ENCODE peak calls at places on chromosomes 7 and 10, in seven cellular contexts. One of them, this sample, is unnamed.

GRCh38 chr7:142516038-142516501 is 233.2 kb upstream of the PRSS1 start:
- DNase-seq in IMR-90: peak; percentile 72
- DNase-seq in prostate gland: peak; percentile 48
- DNase-seq in CD4-positive, alpha-beta T cell: peak; percentile 22
- DNase-seq in astrocyte: peak; percentile 45
- DNase-seq in neural progenitor cell: peak; percentile 70
- DNase-seq in testis: peak; percentile 63
- DNase-seq in this sample: peak; percentile 33

GRCh38 chr10:12299222-12299973 is 49.9 kb upstream of the CAMK1D start:
- DNase-seq in IMR-90: no peak
- DNase-seq in prostate gland: peak; percentile 39
- DNase-seq in CD4-positive, alpha-beta T cell: no peak
- DNase-seq in astrocyte: no peak
- DNase-seq in neural progenitor cell: no peak
- DNase-seq in testis: no peak
- DNase-seq in this sample: no peak

GRCh38 chr10:72126184-72126871 is 38.0 kb upstream of the SPOCK2 start:
- DNase-seq in IMR-90: peak; percentile 75
- DNase-seq in prostate gland: no peak
- DNase-seq in CD4-positive, alpha-beta T cell: no peak
- DNase-seq in astrocyte: peak; percentile 36
- DNase-seq in neural progenitor cell: peak; percentile 40
- DNase-seq in testis: no peak
- DNase-seq in this sample: no peak

GRCh38 chr10:105579112-105579511 is 938.0 kb downstream of the SORCS3 start:
- DNase-seq in IMR-90: no peak
- DNase-seq in prostate gland: no peak
- DNase-seq in CD4-positive, alpha-beta T cell: no peak
- DNase-seq in astrocyte: no peak
- DNase-seq in neural progenitor cell: no peak
- DNase-seq in testis: no peak
- DNase-seq in this sample: no peak

GRCh38 chr10:96133135-96133534 is 3.0 kb downstream of the ZNF518A start:
- DNase-seq in IMR-90: peak; percentile 73
- DNase-seq in prostate gland: no peak
- DNase-seq in CD4-positive, alpha-beta T cell: no peak
- DNase-seq in astrocyte: peak; percentile 14
- DNase-seq in neural progenitor cell: no peak
- DNase-seq in testis: no peak
- DNase-seq in this sample: no peak

GRCh38 chr10:11014671-11015141 is 3.0 kb upstream of the CELF2 start:
- DNase-seq in IMR-90: no peak
- DNase-seq in prostate gland: no peak
- DNase-seq in CD4-positive, alpha-beta T cell: no peak
- DNase-seq in astrocyte: no peak
- DNase-seq in neural progenitor cell: peak; percentile 28
- DNase-seq in testis: no peak
- DNase-seq in this sample: no peak

GRCh38 chr10:97575101-97575668 is 2.6 kb downstream of the ANKRD2 start:
- DNase-seq in IMR-90: no peak
- DNase-seq in prostate gland: no peak
- DNase-seq in CD4-positive, alpha-beta T cell: no peak
- DNase-seq in astrocyte: no peak
- DNase-seq in neural progenitor cell: no peak
- DNase-seq in testis: no peak
- DNase-seq in this sample: no peak

GRCh38 chr10:124348801-124349200 is 69.9 kb downstream of the OAT start:
- DNase-seq in IMR-90: no peak
- DNase-seq in prostate gland: no peak
- DNase-seq in CD4-positive, alpha-beta T cell: no peak
- DNase-seq in astrocyte: no peak
- DNase-seq in neural progenitor cell: no peak
- DNase-seq in testis: no peak
- DNase-seq in this sample: no peak

GRCh38 chr7:4830176-4830575 is 31.7 kb downstream of the PAPOLB start:
- DNase-seq in IMR-90: peak; percentile 57
- DNase-seq in prostate gland: no peak
- DNase-seq in CD4-positive, alpha-beta T cell: peak; percentile 38
- DNase-seq in astrocyte: peak; percentile 34
- DNase-seq in neural progenitor cell: peak; percentile 89
- DNase-seq in testis: peak; percentile 71
- DNase-seq in this sample: peak; percentile 93

GRCh38 chr7:81143856-81144255 is 225.0 kb upstream of the SEMA3C start:
- DNase-seq in IMR-90: no peak
- DNase-seq in prostate gland: no peak
- DNase-seq in CD4-positive, alpha-beta T cell: no peak
- DNase-seq in astrocyte: no peak
- DNase-seq in neural progenitor cell: no peak
- DNase-seq in testis: no peak
- DNase-seq in this sample: no peak

GRCh38 chr7:129730159-129730558 is 118.6 kb downstream of the NRF1 start:
- DNase-seq in IMR-90: no peak
- DNase-seq in prostate gland: no peak
- DNase-seq in CD4-positive, alpha-beta T cell: no peak
- DNase-seq in astrocyte: no peak
- DNase-seq in neural progenitor cell: no peak
- DNase-seq in testis: no peak
- DNase-seq in this sample: no peak

GRCh38 chr7:97798036-97799019 is 66.4 kb downstream of the TAC1 start:
- DNase-seq in IMR-90: no peak
- DNase-seq in prostate gland: no peak
- DNase-seq in CD4-positive, alpha-beta T cell: no peak
- DNase-seq in astrocyte: no peak
- DNase-seq in neural progenitor cell: no peak
- DNase-seq in testis: no peak
- DNase-seq in this sample: no peak

GRCh38 chr10:97800474-97800873 is 28.7 kb upstream of the SFRP5 start:
- DNase-seq in IMR-90: no peak
- DNase-seq in prostate gland: no peak
- DNase-seq in CD4-positive, alpha-beta T cell: no peak
- DNase-seq in astrocyte: no peak
- DNase-seq in neural progenitor cell: no peak
- DNase-seq in testis: no peak
- DNase-seq in this sample: no peak

GRCh38 chr7:28330384-28331070 is 81.8 kb upstream of the CREB5 start:
- DNase-seq in IMR-90: peak; percentile 39
- DNase-seq in prostate gland: no peak
- DNase-seq in CD4-positive, alpha-beta T cell: no peak
- DNase-seq in astrocyte: no peak
- DNase-seq in neural progenitor cell: no peak
- DNase-seq in testis: no peak
- DNase-seq in this sample: no peak

GRCh38 chr10:17075510-17075909 is 54.1 kb downstream of the CUBN start:
- DNase-seq in IMR-90: peak; percentile 96
- DNase-seq in prostate gland: no peak
- DNase-seq in CD4-positive, alpha-beta T cell: no peak
- DNase-seq in astrocyte: peak; percentile 95
- DNase-seq in neural progenitor cell: no peak
- DNase-seq in testis: no peak
- DNase-seq in this sample: no peak

GRCh38 chr10:120426306-120426705 is 30.7 kb upstream of the PLPP4 start:
- DNase-seq in IMR-90: no peak
- DNase-seq in prostate gland: no peak
- DNase-seq in CD4-positive, alpha-beta T cell: no peak
- DNase-seq in astrocyte: peak; percentile 84
- DNase-seq in neural progenitor cell: no peak
- DNase-seq in testis: no peak
- DNase-seq in this sample: no peak

GRCh38 chr7:72015106-72015505 is 397.0 kb downstream of the CALN1 start:
- DNase-seq in IMR-90: no peak
- DNase-seq in prostate gland: no peak
- DNase-seq in CD4-positive, alpha-beta T cell: no peak
- DNase-seq in astrocyte: no peak
- DNase-seq in neural progenitor cell: no peak
- DNase-seq in testis: no peak
- DNase-seq in this sample: no peak

GRCh38 chr10:78831457-78831856 is 237.3 kb upstream of the ZMIZ1 start:
- DNase-seq in IMR-90: no peak
- DNase-seq in prostate gland: no peak
- DNase-seq in CD4-positive, alpha-beta T cell: no peak
- DNase-seq in astrocyte: no peak
- DNase-seq in neural progenitor cell: no peak
- DNase-seq in testis: no peak
- DNase-seq in this sample: peak; percentile 63

GRCh38 chr7:52620849-52621248 is 414.6 kb upstream of the POM121L12 start:
- DNase-seq in IMR-90: no peak
- DNase-seq in prostate gland: no peak
- DNase-seq in CD4-positive, alpha-beta T cell: no peak
- DNase-seq in astrocyte: no peak
- DNase-seq in neural progenitor cell: no peak
- DNase-seq in testis: no peak
- DNase-seq in this sample: no peak

GRCh38 chr10:61547297-61547696 is 94.1 kb upstream of the TMEM26 start:
- DNase-seq in IMR-90: no peak
- DNase-seq in prostate gland: no peak
- DNase-seq in CD4-positive, alpha-beta T cell: no peak
- DNase-seq in astrocyte: no peak
- DNase-seq in neural progenitor cell: no peak
- DNase-seq in testis: no peak
- DNase-seq in this sample: no peak
- H3K9me3 ChIP-seq in IMR-90: no peaks in the 10 kb centered on the region
- H3K9me3 ChIP-seq in prostate gland: no peaks in the 10 kb centered on the region
- H3K9me3 ChIP-seq in CD4-positive, alpha-beta T cell: no peaks in the 10 kb centered on the region
- H3K9me3 ChIP-seq in astrocyte: no peaks in the 10 kb centered on the region
- H3K9me3 ChIP-seq in neural progenitor cell: no peaks in the 10 kb centered on the region
- H3K9me3 ChIP-seq in testis: no peaks in the 10 kb centered on the region
- H3K9me3 ChIP-seq in this sample: no peaks in the 10 kb centered on the region

GRCh38 chr10:103557455-103557854 is 64.0 kb downstream of the NEURL1 start:
- DNase-seq in IMR-90: no peak
- DNase-seq in prostate gland: no peak
- DNase-seq in CD4-positive, alpha-beta T cell: no peak
- DNase-seq in astrocyte: no peak
- DNase-seq in neural progenitor cell: no peak
- DNase-seq in testis: no peak
- DNase-seq in this sample: no peak

GRCh38 chr10:103556383-103557007 is 63.0 kb downstream of the NEURL1 start:
- DNase-seq in IMR-90: no peak
- DNase-seq in prostate gland: no peak
- DNase-seq in CD4-positive, alpha-beta T cell: no peak
- DNase-seq in astrocyte: no peak
- DNase-seq in neural progenitor cell: no peak
- DNase-seq in testis: no peak
- DNase-seq in this sample: no peak

GRCh38 chr10:103559776-103560175 is 66.3 kb downstream of the NEURL1 start:
- DNase-seq in IMR-90: no peak
- DNase-seq in prostate gland: no peak
- DNase-seq in CD4-positive, alpha-beta T cell: no peak
- DNase-seq in astrocyte: no peak
- DNase-seq in neural progenitor cell: no peak
- DNase-seq in testis: no peak
- DNase-seq in this sample: no peak

GRCh38 chr10:103560886-103561285 is 67.4 kb downstream of the NEURL1 start:
- DNase-seq in IMR-90: no peak
- DNase-seq in prostate gland: no peak
- DNase-seq in CD4-positive, alpha-beta T cell: no peak
- DNase-seq in astrocyte: no peak
- DNase-seq in neural progenitor cell: no peak
- DNase-seq in testis: no peak
- DNase-seq in this sample: no peak

DNA sequence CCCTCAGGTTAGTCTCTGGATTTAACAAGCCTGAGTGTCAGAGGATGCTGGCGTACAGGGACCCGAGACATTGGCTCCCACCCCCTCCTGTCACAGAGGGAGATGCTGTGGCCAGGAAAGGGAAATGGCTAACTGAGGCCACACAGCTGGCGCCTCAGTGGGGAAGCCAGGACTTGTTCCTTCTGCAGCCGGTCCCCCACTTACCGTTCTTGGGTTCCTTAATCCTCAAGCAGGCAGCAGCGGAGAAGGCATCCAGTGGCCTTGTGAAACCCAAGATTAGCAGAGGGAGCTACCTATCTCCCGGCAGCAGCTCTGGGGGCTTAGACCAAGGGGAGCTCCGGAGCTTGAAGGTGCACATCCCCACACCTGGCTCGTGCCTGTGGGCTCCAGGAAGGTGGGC is 65.4 kb downstream of the NEURL1 start:
- DNase-seq in IMR-90: no peak
- DNase-seq in prostate gland: no peak
- DNase-seq in CD4-positive, alpha-beta T cell: no peak
- DNase-seq in astrocyte: no peak
- DNase-seq in neural progenitor cell: no peak
- DNase-seq in testis: no peak
- DNase-seq in this sample: no peak
- H3K27me3 ChIP-seq in IMR-90: peaks cover 64% of the 10 kb centered on the region
- H3K27me3 ChIP-seq in prostate gland: no peaks in the 10 kb centered on the region
- H3K27me3 ChIP-seq in CD4-positive, alpha-beta T cell: peaks cover 9% of the 10 kb centered on the region
- H3K27me3 ChIP-seq in astrocyte: peaks cover 69% of the 10 kb centered on the region
- H3K27me3 ChIP-seq in neural progenitor cell: peaks cover 33% of the 10 kb centered on the region
- H3K27me3 ChIP-seq in testis: no peaks in the 10 kb centered on the region
- H3K27me3 ChIP-seq in this sample: no peaks in the 10 kb centered on the region

GRCh38 chr7:139984642-139985539 is 77.9 kb downstream of the PARP12 start:
- DNase-seq in IMR-90: no peak
- DNase-seq in prostate gland: no peak
- DNase-seq in CD4-positive, alpha-beta T cell: no peak
- DNase-seq in astrocyte: no peak
- DNase-seq in neural progenitor cell: no peak
- DNase-seq in testis: no peak
- DNase-seq in this sample: no peak
- TF ChIP-seq CTCF in IMR-90: no peak
- TF ChIP-seq CTCF in prostate gland: no peak
- TF ChIP-seq CTCF in CD4-positive, alpha-beta T cell: peak; percentile 15
- TF ChIP-seq CTCF in astrocyte: no peak
- TF ChIP-seq CTCF in neural progenitor cell: no peak
- TF ChIP-seq CTCF in testis: no peak
- TF ChIP-seq CTCF in this sample: no peak

GRCh38 chr7:84248267-84248666 is 53.7 kb upstream of the SEMA3A start:
- DNase-seq in IMR-90: peak; percentile 73
- DNase-seq in prostate gland: no peak
- DNase-seq in CD4-positive, alpha-beta T cell: no peak
- DNase-seq in astrocyte: peak; percentile 37
- DNase-seq in neural progenitor cell: no peak
- DNase-seq in testis: no peak
- DNase-seq in this sample: no peak

GRCh38 chr7:84249651-84250050 is 55.1 kb upstream of the SEMA3A start:
- DNase-seq in IMR-90: no peak
- DNase-seq in prostate gland: no peak
- DNase-seq in CD4-positive, alpha-beta T cell: no peak
- DNase-seq in astrocyte: no peak
- DNase-seq in neural progenitor cell: no peak
- DNase-seq in testis: no peak
- DNase-seq in this sample: no peak

GRCh38 chr7:84248843-84249242 is 54.3 kb upstream of the SEMA3A start:
- DNase-seq in IMR-90: no peak
- DNase-seq in prostate gland: no peak
- DNase-seq in CD4-positive, alpha-beta T cell: no peak
- DNase-seq in astrocyte: no peak
- DNase-seq in neural progenitor cell: no peak
- DNase-seq in testis: no peak
- DNase-seq in this sample: no peak

GRCh38 chr7:84247591-84247990 is 53.0 kb upstream of the SEMA3A start:
- DNase-seq in IMR-90: peak; percentile 91
- DNase-seq in prostate gland: no peak
- DNase-seq in CD4-positive, alpha-beta T cell: no peak
- DNase-seq in astrocyte: peak; percentile 89
- DNase-seq in neural progenitor cell: no peak
- DNase-seq in testis: no peak
- DNase-seq in this sample: no peak

GRCh38 chr7:84251183-84251845 is 56.7 kb upstream of the SEMA3A start:
- DNase-seq in IMR-90: peak; percentile 90
- DNase-seq in prostate gland: no peak
- DNase-seq in CD4-positive, alpha-beta T cell: no peak
- DNase-seq in astrocyte: peak; percentile 95
- DNase-seq in neural progenitor cell: peak; percentile 44
- DNase-seq in testis: no peak
- DNase-seq in this sample: no peak
- H3K9me3 ChIP-seq in IMR-90: no peaks in the 10 kb centered on the region
- H3K9me3 ChIP-seq in prostate gland: no peaks in the 10 kb centered on the region
- H3K9me3 ChIP-seq in CD4-positive, alpha-beta T cell: no peaks in the 10 kb centered on the region
- H3K9me3 ChIP-seq in astrocyte: no peaks in the 10 kb centered on the region
- H3K9me3 ChIP-seq in neural progenitor cell: no peaks in the 10 kb centered on the region
- H3K9me3 ChIP-seq in testis: no peaks in the 10 kb centered on the region
- H3K9me3 ChIP-seq in this sample: no peaks in the 10 kb centered on the region

GRCh38 chr10:113402602-113403001 is 150.3 kb upstream of the HABP2 start:
- DNase-seq in IMR-90: no peak
- DNase-seq in prostate gland: no peak
- DNase-seq in CD4-positive, alpha-beta T cell: no peak
- DNase-seq in astrocyte: no peak
- DNase-seq in neural progenitor cell: no peak
- DNase-seq in testis: no peak
- DNase-seq in this sample: no peak
- H3K27me3 ChIP-seq in IMR-90: peaks cover 7% of the 10 kb centered on the region
- H3K27me3 ChIP-seq in prostate gland: no peaks in the 10 kb centered on the region
- H3K27me3 ChIP-seq in CD4-positive, alpha-beta T cell: no peaks in the 10 kb centered on the region
- H3K27me3 ChIP-seq in astrocyte: peaks cover 25% of the 10 kb centered on the region
- H3K27me3 ChIP-seq in neural progenitor cell: no peaks in the 10 kb centered on the region
- H3K27me3 ChIP-seq in testis: no peaks in the 10 kb centered on the region
- H3K27me3 ChIP-seq in this sample: no peaks in the 10 kb centered on the region